ENCODE peak calls at places on chromosomes 7 and 10, in five cellular contexts. H is fibroblast of pulmonary artery, D is colonic mucosa, I is hepatocyte, T is AG04449. S is an unnamed sample.

GRCh38 chr7:44186736-44187135 is 2.5 kb downstream of the GCK start:
- DNase-seq in H (no peak), T (no peak), D (no peak), I (no peak), S (no peak)

GRCh38 chr7:149824301-149824741 is 13.9 kb upstream of the ZNF862 start:
- DNase-seq in T (no peak), I (no peak), D (no peak), H (no peak), S (no peak)

GRCh38 chr10:85602713-85603112 is 763.9 kb downstream of the GRID1 start:
- DNase-seq in T (no peak), D (no peak), H (no peak), I (no peak), S (no peak)

GRCh38 chr10:89115876-89116627 is 91.1 kb downstream of the CH25H start:
- DNase-seq in T (no peak), D (no peak), H (peak; percentile 75), I (no peak), S (peak; percentile 83)

GRCh38 chr7:137169282-137169698 is 174.2 kb downstream of the PTN start:
- DNase-seq in D (peak; percentile 38), T (peak; percentile 46), I (peak; percentile 85), H (peak; percentile 88), S (peak; percentile 87)

GRCh38 chr7:13990984-13991790 is 1.7 kb upstream of the ETV1 start:
- DNase-seq in T (peak; percentile 79), I (peak; percentile 97), H (peak; percentile 99), D (peak; percentile 94), S (peak; percentile 99)

GRCh38 chr10:97547889-97548485 is 24.6 kb upstream of the ANKRD2 start:
- DNase-seq in T (no peak), I (no peak), H (no peak), D (no peak), S (no peak)

GRCh38 chr7:2120251-2120660 is 112.5 kb downstream of the MAD1L1 start:
- DNase-seq in H (no peak), I (no peak), D (no peak), T (no peak), S (no peak)

GRCh38 chr7:111755388-111755787 is 193.1 kb upstream of the IMMP2L start:
- DNase-seq in I (no peak), D (no peak), H (no peak), T (no peak), S (no peak)

GRCh38 chr7:28114056-28114455 is 66.5 kb downstream of the JAZF1 start:
- DNase-seq in D (no peak), H (no peak), T (no peak), I (no peak), S (no peak)

GRCh38 chr10:11018426-11018818 is 750 bp downstream of the CELF2 start:
- DNase-seq in I (peak; percentile 20), D (peak; percentile 47), T (no peak), H (no peak), S (peak; percentile 35)

GRCh38 chr7:64887756-64888508 is 15.1 kb upstream of the ZNF273 start:
- DNase-seq in D (peak; percentile 61), H (no peak), I (no peak), T (no peak), S (no peak)

GRCh38 chr10:88281592-88282268 is 301.4 kb downstream of the RNLS start:
- DNase-seq in D (no peak), H (peak; percentile 90), T (peak; percentile 44), I (no peak), S (peak; percentile 90)

GRCh38 chr7:38512704-38513103 is 118.5 kb downstream of the AMPH start:
- DNase-seq in H (peak; percentile 42), D (no peak), T (no peak), I (no peak), S (peak; percentile 40)

DNA sequence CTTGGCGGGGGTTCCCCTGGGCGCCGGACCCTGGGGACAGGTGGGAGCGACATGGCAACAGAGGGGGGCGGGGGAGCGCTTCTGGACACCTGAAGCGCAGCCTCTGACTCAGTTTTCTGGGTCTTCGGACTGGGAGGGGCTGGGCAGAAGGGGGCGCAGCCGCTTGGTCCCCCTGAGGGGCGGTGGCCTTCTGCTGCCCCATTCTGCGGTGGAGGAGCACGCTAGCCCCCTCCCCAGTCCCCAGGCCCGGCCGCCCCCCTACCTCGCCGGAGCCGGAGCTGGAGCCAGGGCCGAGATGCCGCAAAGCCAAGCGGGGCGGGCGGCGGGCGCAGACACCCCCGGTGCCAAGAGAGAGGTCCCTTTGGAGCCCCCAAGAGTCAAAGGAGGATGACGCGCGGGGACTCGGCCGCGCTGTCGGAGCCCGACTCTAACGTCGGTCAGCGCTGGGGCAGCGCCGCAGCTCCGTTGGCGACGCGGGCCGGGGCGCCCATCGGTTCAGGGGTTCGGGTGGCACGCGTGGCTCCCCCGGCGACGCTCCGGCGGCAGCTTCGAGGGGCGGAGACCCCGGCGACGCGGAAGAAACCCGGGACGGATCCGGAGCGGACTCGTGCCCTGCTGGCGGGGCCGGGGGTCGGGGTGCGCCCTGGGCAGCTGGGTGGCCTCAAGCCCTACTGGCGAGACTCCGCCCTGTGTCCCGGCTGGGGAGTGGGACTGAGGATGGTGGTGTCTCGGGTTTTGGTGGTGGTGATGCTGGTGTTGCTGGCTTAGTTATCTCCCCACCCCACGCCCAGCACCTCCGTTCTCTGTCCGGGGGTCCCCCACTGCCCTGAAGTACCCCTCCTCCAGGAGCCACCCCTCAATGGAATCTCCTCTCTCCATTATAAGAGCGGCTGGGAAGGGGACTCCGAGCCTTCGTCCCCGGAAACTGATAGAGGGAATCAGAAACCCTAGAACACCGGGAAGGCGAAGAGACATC is at the start of gene NAT16:
- DNase-seq in D (no peak), H (no peak), I (no peak), T (no peak), S (no peak)
- H3K4me3 ChIP-seq in D (no peak within 1 kb of the TSS), H (no peak within 1 kb of the TSS), I (no peak within 1 kb of the TSS), T (no peak within 1 kb of the TSS), S (no peak within 1 kb of the TSS)

GRCh38 chr7:99418260-99418659 is 9.5 kb downstream of the BUD31 start:
- DNase-seq in D (no peak), H (no peak), I (no peak), T (no peak), S (no peak)
- H3K4me3 ChIP-seq in D (no peak overlapping the region), H (no peak overlapping the region), I (no peak overlapping the region), T (no peak overlapping the region), S (no peak overlapping the region)

GRCh38 chr7:107152011-107152410 is 16.8 kb upstream of the HBP1 start:
- DNase-seq in I (peak; percentile 20), D (no peak), T (no peak), H (no peak), S (peak; percentile 77)
- H3K4me3 ChIP-seq in I (no peak overlapping the region), D (no peak overlapping the region), T (no peak overlapping the region), H (no peak overlapping the region), S (no peak overlapping the region)

DNA sequence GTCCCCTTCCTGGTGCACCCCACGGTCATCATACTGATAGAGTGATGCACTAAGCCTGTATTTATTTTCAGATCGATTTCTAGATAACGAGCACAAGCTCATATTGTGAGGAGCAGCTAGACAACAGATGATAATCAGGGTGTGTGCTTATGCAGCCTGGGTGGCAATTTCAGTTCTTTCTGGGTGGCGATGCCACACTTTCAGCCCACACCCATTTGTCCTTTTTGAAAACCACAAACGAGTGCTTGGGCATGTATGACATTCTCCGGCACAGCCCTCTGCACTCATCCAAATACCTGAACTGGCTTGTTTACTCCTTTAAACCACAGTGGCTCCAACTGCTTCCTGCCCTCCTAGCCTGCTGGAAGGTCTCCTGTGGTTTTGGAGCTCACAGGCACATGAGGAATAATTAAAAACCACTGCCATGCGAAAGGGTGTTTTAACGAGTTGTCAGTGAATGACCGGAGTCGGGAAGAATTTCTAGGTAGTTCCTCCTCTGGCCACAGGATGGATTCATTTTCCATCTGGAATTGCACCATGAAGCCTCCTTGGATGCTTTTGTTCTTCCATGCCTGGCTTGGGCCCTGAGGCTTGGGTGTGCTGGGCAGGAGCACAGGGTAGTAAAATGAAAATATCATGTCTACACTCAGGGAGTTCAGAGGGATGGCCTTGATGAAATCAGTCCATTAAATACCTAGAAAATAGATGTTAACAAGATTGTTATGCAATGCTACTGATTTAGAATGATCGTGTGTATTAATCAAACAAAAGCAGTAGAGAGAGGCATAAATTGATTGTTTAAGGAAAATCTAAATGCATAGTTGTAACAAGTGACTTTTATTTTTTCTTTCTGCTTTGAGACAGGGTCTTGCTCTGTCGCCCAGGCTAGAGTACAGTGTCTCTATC is 52.4 kb upstream of the ITGB1 start:
- DNase-seq in I (peak; percentile 54), T (no peak), D (no peak), H (peak; percentile 72), S (peak; percentile 84)
- H3K4me3 ChIP-seq in I (no peak overlapping the region), T (no peak overlapping the region), D (no peak overlapping the region), H (no peak overlapping the region), S (no peak overlapping the region)

GRCh38 chr10:124523886-124524285 is 62.3 kb downstream of the LHPP start:
- DNase-seq in I (no peak), T (no peak), H (no peak), D (no peak), S (no peak)
- H3K4me3 ChIP-seq in I (no peak overlapping the region), T (no peak overlapping the region), H (no peak overlapping the region), D (no peak overlapping the region), S (no peak overlapping the region)

DNA sequence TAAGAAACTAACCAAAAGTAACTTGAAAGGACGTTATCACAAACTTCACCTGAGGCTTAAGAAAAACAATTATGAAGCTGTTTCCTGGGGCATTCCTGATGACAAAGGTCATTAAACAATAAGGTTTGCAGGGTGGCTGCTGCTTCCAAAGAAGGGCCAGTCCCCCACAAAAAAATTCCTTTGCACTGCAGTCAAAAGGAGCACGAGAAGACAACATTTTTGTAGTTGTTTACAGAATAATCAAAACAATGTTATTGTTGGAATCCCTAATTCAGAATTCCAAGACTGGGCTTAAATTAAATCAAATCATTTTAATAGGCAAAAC is 398 bp upstream of the USP54 start:
- DNase-seq in D (no peak), T (no peak), I (peak; percentile 28), H (no peak), S (no peak)
- H3K4me3 ChIP-seq in D (no peak overlapping the region), T (no peak overlapping the region), I (no peak overlapping the region), H (peak overlapping the region; percentile 28), S (no peak overlapping the region)

DNA sequence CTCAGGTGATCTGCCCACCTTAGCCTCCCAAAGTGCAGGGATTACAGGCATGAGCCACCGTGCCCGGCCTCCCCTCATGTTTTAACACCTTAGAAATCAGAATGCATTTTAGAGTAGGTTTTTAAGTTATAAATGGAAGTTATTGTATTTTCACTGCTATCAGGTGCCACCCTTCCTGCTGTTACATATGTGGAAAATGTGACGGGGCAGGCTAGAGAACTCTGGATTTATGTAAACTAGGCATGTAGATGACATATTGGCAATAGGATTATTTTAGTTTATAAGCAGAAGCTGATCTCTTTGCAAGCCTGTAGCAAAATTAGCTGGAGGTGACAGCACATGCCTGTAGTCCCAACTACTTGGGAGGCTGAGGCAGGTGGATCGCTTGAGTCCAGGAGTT is 2.1 kb downstream of the CASP2 start:
- DNase-seq in H (no peak), I (no peak), D (no peak), T (no peak), S (no peak)
- H3K4me3 ChIP-seq in H (no peak overlapping the region), I (no peak overlapping the region), D (no peak overlapping the region), T (peak overlapping the region; percentile 6), S (no peak overlapping the region)

S was measured in foreskin fibroblast.